ENCODE peak calls at places on chromosomes 1 and 21, in four cellular contexts. I is colonic mucosa, N is NCI-H510A treated with DMSO at 0.1 percent for 48 hours, P is HCT116. J is an unnamed sample.

GRCh38 chr1:159408862-159409400 is 23.1 kb upstream of the OR10J4 start:
- DNase-seq in I (no peak), N (no peak), P (no peak), J (no peak)

GRCh38 chr1:228930479-228930957 is 195.2 kb downstream of the RHOU start:
- DNase-seq in I (no peak), N (no peak), P (no peak), J (no peak)

GRCh38 chr1:41479000-41479807 is 5.3 kb downstream of the EDN2 start:
- DNase-seq in I (no peak), N (no peak), P (no peak), J (no peak)

GRCh38 chr1:29758764-29759499 is 522.6 kb downstream of the PTPRU start:
- DNase-seq in I (no peak), N (no peak), P (no peak), J (no peak)

GRCh38 chr21:42254631-42255030 is 35.7 kb downstream of the ABCG1 start:
- DNase-seq in I (no peak), N (no peak), P (no peak), J (no peak)

GRCh38 chr21:43273016-43273707 is 104.4 kb downstream of the CRYAA start:
- DNase-seq in I (no peak), N (no peak), P (no peak), J (no peak)

GRCh38 chr1:5968161-5968736 is 24.0 kb downstream of the NPHP4 start:
- DNase-seq in I (no peak), N (no peak), P (no peak), J (no peak)

GRCh38 chr1:92310185-92310597 is 11.3 kb downstream of the RPAP2 start:
- DNase-seq in I (no peak), N (peak), P (no peak), J (peak)

GRCh38 chr1:222634180-222635013 is 16.5 kb downstream of the MIA3 start:
- DNase-seq in I (peak), N (peak), P (peak), J (peak)

GRCh38 chr1:222798111-222798510 is 16.7 kb upstream of the DISP1 start:
- DNase-seq in I (no peak), N (no peak), P (no peak), J (no peak)

GRCh38 chr1:224359207-224359606 is 2.5 kb downstream of the CNIH4 start:
- DNase-seq in I (no peak), N (no peak), P (no peak), J (no peak)